ENCODE peak calls at places on chromosomes 12 and 14, in eight cellular contexts. P, E, I, W, D, F, H and V are unnamed samples.

GRCh38 chr12:4781212-4781611 is 61.0 kb downstream of the GALNT8 start:
- DNase-seq in P (peak; percentile 34), E (no peak), I (no peak), W (no peak), D (no peak), F (no peak), H (no peak), V (no peak)

GRCh38 chr12:54439521-54440255 is 20.6 kb upstream of the ITGA5 start:
- DNase-seq in P (peak; percentile 65), E (peak; percentile 87), I (peak; percentile 22), W (no peak), D (no peak), F (no peak), H (no peak), V (no peak)

GRCh38 chr12:116126610-116127009 is 150.9 kb downstream of the MED13L start:
- DNase-seq in P (no peak), E (peak; percentile 84), I (no peak), W (no peak), D (no peak), F (no peak), H (no peak), V (no peak)

GRCh38 chr14:67820428-67820881 is 876 bp downstream of the RAD51B start:
- DNase-seq in P (peak; percentile 54), E (no peak), I (no peak), W (no peak), D (no peak), F (no peak), H (no peak), V (no peak)

GRCh38 chr12:109982211-109982610 is 14.0 kb downstream of the GIT2 start:
- DNase-seq in P (no peak), E (peak; percentile 61), I (no peak), W (no peak), D (no peak), F (no peak), H (no peak), V (no peak)

GRCh38 chr12:47954467-47955045 is 8.8 kb upstream of the TMEM106C start:
- DNase-seq in P (no peak), E (no peak), I (no peak), W (no peak), D (no peak), F (no peak), H (no peak), V (no peak)

GRCh38 chr12:63905523-63905922 is 61.0 kb downstream of the SRGAP1 start:
- DNase-seq in P (no peak), E (no peak), I (no peak), W (no peak), D (no peak), F (no peak), H (no peak), V (no peak)

GRCh38 chr12:108609535-108610335 is 11.9 kb upstream of the TMEM119 start:
- DNase-seq in P (no peak), E (peak; percentile 94), I (peak; percentile 7), W (peak; percentile 73), D (peak; percentile 88), F (no peak), H (no peak), V (no peak)

GRCh38 chr12:131980263-131980662 is 30.5 kb downstream of the EP400 start:
- DNase-seq in P (no peak), E (peak; percentile 3), I (no peak), W (no peak), D (no peak), F (no peak), H (no peak), V (no peak)

GRCh38 chr12:132286912-132287311 is 42.5 kb downstream of the GALNT9 start:
- DNase-seq in P (no peak), E (no peak), I (no peak), W (peak; percentile 3), D (no peak), F (no peak), H (no peak), V (no peak)

GRCh38 chr12:116222358-116222757 is 55.1 kb downstream of the MED13L start:
- DNase-seq in P (no peak), E (peak; percentile 76), I (peak; percentile 88), W (no peak), D (peak; percentile 62), F (no peak), H (no peak), V (no peak)

GRCh38 chr12:105420659-105421240 is 90.3 kb downstream of the C12orf75 start:
- DNase-seq in P (peak; percentile 94), E (peak; percentile 90), I (peak; percentile 87), W (peak; percentile 59), D (peak; percentile 78), F (peak; percentile 51), H (peak; percentile 66), V (peak; percentile 47)

GRCh38 chr12:124947561-124948398 is 33.3 kb upstream of the UBC start:
- DNase-seq in P (no peak), E (no peak), I (peak; percentile 12), W (no peak), D (no peak), F (no peak), H (no peak), V (no peak)

GRCh38 chr12:67816269-67816668 is 167.7 kb downstream of the DYRK2 start:
- DNase-seq in P (no peak), E (peak; percentile 14), I (no peak), W (no peak), D (no peak), F (no peak), H (no peak), V (no peak)

GRCh38 chr12:102061096-102061555 is 665 bp downstream of the WASHC3 start:
- DNase-seq in P (no peak), E (no peak), I (no peak), W (no peak), D (no peak), F (no peak), H (no peak), V (no peak)
- H3K9me3 ChIP-seq in P (peaks cover 17% of the 10 kb centered on the region), E (no peaks in the 10 kb centered on the region), I (no peaks in the 10 kb centered on the region), W (no peaks in the 10 kb centered on the region), D (no peaks in the 10 kb centered on the region), F (no peaks in the 10 kb centered on the region), H (no peaks in the 10 kb centered on the region), V (no peaks in the 10 kb centered on the region)

GRCh38 chr12:95017482-95017881 is 14.0 kb upstream of the NDUFA12 start:
- DNase-seq in P (no peak), E (no peak), I (no peak), W (no peak), D (no peak), F (no peak), H (no peak), V (no peak)

GRCh38 chr12:95016120-95016519 is 12.6 kb upstream of the NDUFA12 start:
- DNase-seq in P (no peak), E (no peak), I (no peak), W (no peak), D (no peak), F (no peak), H (no peak), V (no peak)

DNA sequence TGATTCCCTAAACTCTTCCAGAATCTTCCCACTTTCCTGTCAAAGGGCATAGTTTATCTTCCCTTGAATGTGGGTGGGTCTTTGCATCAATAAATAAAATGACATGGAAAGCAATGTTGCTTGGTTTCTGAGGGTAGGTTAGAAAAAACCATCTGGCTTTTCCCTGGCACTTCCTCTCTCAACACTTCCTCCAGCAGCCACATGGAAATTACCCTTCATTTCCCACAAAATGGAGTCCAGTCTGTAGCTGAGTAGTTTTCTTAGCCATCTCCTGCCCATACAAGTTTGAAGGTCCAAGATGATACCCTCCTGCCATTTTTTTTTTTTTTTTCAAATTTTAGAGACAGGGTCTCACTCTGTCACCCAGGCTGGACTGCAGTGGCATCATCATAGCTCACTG is 11.1 kb upstream of the NDUFA12 start:
- DNase-seq in P (no peak), E (no peak), I (no peak), W (no peak), D (no peak), F (no peak), H (no peak), V (no peak)
- H3K9me3 ChIP-seq in P (no peaks in the 10 kb centered on the region), E (no peaks in the 10 kb centered on the region), I (no peaks in the 10 kb centered on the region), W (no peaks in the 10 kb centered on the region), D (no peaks in the 10 kb centered on the region), F (no peaks in the 10 kb centered on the region), H (no peaks in the 10 kb centered on the region), V (no peaks in the 10 kb centered on the region)

GRCh38 chr12:34209259-34209835 is 187.1 kb downstream of the ALG10 start:
- DNase-seq in P (no peak), E (no peak), I (no peak), W (no peak), D (no peak), F (no peak), H (no peak), V (no peak)

GRCh38 chr12:34208331-34209258 is 186.3 kb downstream of the ALG10 start:
- DNase-seq in P (no peak), E (no peak), I (no peak), W (no peak), D (no peak), F (no peak), H (no peak), V (no peak)

GRCh38 chr12:34210183-34210582 is 187.9 kb downstream of the ALG10 start:
- DNase-seq in P (no peak), E (no peak), I (no peak), W (no peak), D (no peak), F (no peak), H (no peak), V (no peak)

GRCh38 chr12:34212651-34213050 is 190.4 kb downstream of the ALG10 start:
- DNase-seq in P (no peak), E (no peak), I (no peak), W (no peak), D (no peak), F (no peak), H (no peak), V (no peak)

GRCh38 chr12:34210689-34211530 is 188.6 kb downstream of the ALG10 start:
- DNase-seq in P (no peak), E (no peak), I (no peak), W (no peak), D (no peak), F (no peak), H (no peak), V (no peak)
- H3K9me3 ChIP-seq in P (peaks cover 77% of the 10 kb centered on the region), E (no peaks in the 10 kb centered on the region), I (no peaks in the 10 kb centered on the region), W (no peaks in the 10 kb centered on the region), D (no peaks in the 10 kb centered on the region), F (no peaks in the 10 kb centered on the region), H (peaks cover 63% of the 10 kb centered on the region), V (no peaks in the 10 kb centered on the region)

DNA sequence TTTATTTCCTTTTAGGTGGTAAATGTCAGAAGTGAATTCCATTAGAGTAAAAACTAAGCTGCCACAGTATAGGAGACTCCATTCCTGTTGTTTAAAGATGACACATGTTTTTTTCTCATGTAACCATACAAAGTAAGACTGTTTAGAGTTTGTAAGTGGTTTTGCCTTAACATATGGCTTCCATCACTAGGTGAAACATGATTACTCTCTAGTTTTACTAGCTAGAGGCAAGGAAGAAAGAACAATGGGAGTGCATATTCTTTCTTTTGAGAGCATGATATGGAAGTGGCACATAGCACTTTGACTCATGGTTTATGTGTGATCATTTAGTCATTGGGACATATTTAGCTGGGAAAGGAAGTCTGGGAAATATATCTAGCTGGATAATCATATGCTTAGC is 7.7 kb downstream of the ATF7IP start:
- DNase-seq in P (no peak), E (peak; percentile 44), I (no peak), W (no peak), D (no peak), F (no peak), H (no peak), V (no peak)
- H3K9me3 ChIP-seq in P (peaks cover 24% of the 10 kb centered on the region), E (no peaks in the 10 kb centered on the region), I (no peaks in the 10 kb centered on the region), W (peaks cover 18% of the 10 kb centered on the region), D (no peaks in the 10 kb centered on the region), F (no peaks in the 10 kb centered on the region), H (peaks cover 1% of the 10 kb centered on the region), V (peaks cover 2% of the 10 kb centered on the region)